ENCODE peak calls at places on chromosomes 5 and 9, in eight cellular contexts. K, R, Q, D, Z, T, A and L are unnamed samples.

GRCh38 chr5:11878846-11879245 is 25.4 kb downstream of the CTNND2 start:
- DNase-seq in K (no peak), R (no peak), Q (no peak), D (no peak), Z (no peak), T (no peak), A (no peak), L (peak)

GRCh38 chr9:69204869-69205268 is 30.8 kb downstream of the TJP2 start:
- DNase-seq in K (no peak), R (no peak), Q (peak), D (peak), Z (peak), T (peak), A (peak), L (peak)

GRCh38 chr9:72365525-72366256 is 683 bp upstream of the ZFAND5 start:
- DNase-seq in K (peak), R (peak), Q (peak), D (peak), Z (peak), T (peak), A (peak), L (peak)

GRCh38 chr9:23543420-23543819 is 282.6 kb downstream of the ELAVL2 start:
- DNase-seq in K (no peak), R (no peak), Q (no peak), D (no peak), Z (no peak), T (no peak), A (no peak), L (no peak)

GRCh38 chr5:10481241-10481932 is 39.7 kb downstream of the ROPN1L start:
- DNase-seq in K (no peak), R (no peak), Q (no peak), D (no peak), Z (no peak), T (no peak), A (no peak), L (no peak)

GRCh38 chr5:146595088-146595487 is 79.1 kb upstream of the GPR151 start:
- DNase-seq in K (no peak), R (no peak), Q (no peak), D (no peak), Z (no peak), T (no peak), A (no peak), L (no peak)

GRCh38 chr5:121634946-121635345 is 216.7 kb upstream of the FTMT start:
- DNase-seq in K (no peak), R (no peak), Q (no peak), D (no peak), Z (no peak), T (no peak), A (no peak), L (no peak)

GRCh38 chr5:142143878-142144277 is 35.3 kb downstream of the NDFIP1 start:
- DNase-seq in K (peak), R (no peak), Q (no peak), D (no peak), Z (no peak), T (peak), A (no peak), L (no peak)

GRCh38 chr5:1016476-1016875 is 7.9 kb downstream of the NKD2 start:
- DNase-seq in K (no peak), R (peak), Q (no peak), D (no peak), Z (no peak), T (no peak), A (peak), L (no peak)

GRCh38 chr5:107486489-107486888 is 184.2 kb downstream of the EFNA5 start:
- DNase-seq in K (no peak), R (peak), Q (no peak), D (no peak), Z (no peak), T (peak), A (no peak), L (no peak)

GRCh38 chr9:108844856-108845255 is 10.9 kb downstream of the ACTL7B start:
- DNase-seq in K (no peak), R (no peak), Q (no peak), D (no peak), Z (no peak), T (no peak), A (no peak), L (no peak)

GRCh38 chr5:140349244-140349643 is 2.8 kb upstream of the HBEGF start:
- DNase-seq in K (no peak), R (no peak), Q (no peak), D (no peak), Z (no peak), T (no peak), A (no peak), L (no peak)
- H3K27ac ChIP-seq in K (no peak), R (no peak), Q (no peak), D (peak), Z (no peak), T (no peak), A (no peak), L (no peak)

GRCh38 chr9:78620764-78621163 is 323.8 kb downstream of the PSAT1 start:
- DNase-seq in K (no peak), R (no peak), Q (no peak), D (no peak), Z (no peak), T (peak), A (no peak), L (no peak)
- H3K4me3 ChIP-seq in K (no peak), R (no peak), Q (no peak), D (no peak), Z (no peak), T (no peak), A (no peak), L (no peak)

GRCh38 chr5:58451732-58452565 is 7.9 kb downstream of the PLK2 start:
- DNase-seq in K (no peak), R (no peak), Q (no peak), D (no peak), Z (no peak), T (no peak), A (no peak), L (no peak)

GRCh38 chr5:58455066-58455465 is 4.8 kb downstream of the PLK2 start:
- DNase-seq in K (no peak), R (no peak), Q (no peak), D (no peak), Z (no peak), T (no peak), A (no peak), L (no peak)

GRCh38 chr5:58454025-58454424 is 5.9 kb downstream of the PLK2 start:
- DNase-seq in K (no peak), R (no peak), Q (no peak), D (no peak), Z (no peak), T (no peak), A (no peak), L (no peak)

GRCh38 chr5:58452566-58453258 is 7.2 kb downstream of the PLK2 start:
- DNase-seq in K (no peak), R (no peak), Q (no peak), D (no peak), Z (no peak), T (no peak), A (no peak), L (no peak)

GRCh38 chr5:58453326-58453725 is 6.6 kb downstream of the PLK2 start:
- DNase-seq in K (no peak), R (no peak), Q (no peak), D (no peak), Z (no peak), T (no peak), A (no peak), L (no peak)
- H3K27ac ChIP-seq in K (no peak), R (no peak), Q (no peak), D (no peak), Z (no peak), T (peak), A (no peak), L (no peak)

GRCh38 chr5:39605966-39606591 is 181.3 kb upstream of the DAB2 start:
- DNase-seq in K (no peak), R (no peak), Q (no peak), D (no peak), Z (no peak), T (peak), A (no peak), L (no peak)
- H3K4me3 ChIP-seq in K (no peak), R (no peak), Q (no peak), D (no peak), Z (no peak), T (no peak), A (no peak), L (no peak)

GRCh38 chr5:140916325-140916724 is 9.8 kb upstream of the PCDHAC1 start:
- DNase-seq in K (no peak), R (no peak), Q (no peak), D (no peak), Z (no peak), T (no peak), A (no peak), L (no peak)
- H3K27ac ChIP-seq in K (no peak), R (no peak), Q (no peak), D (no peak), Z (no peak), T (no peak), A (no peak), L (no peak)

GRCh38 chr9:4740373-4740622 is 704 bp downstream of the AK3 start:
- DNase-seq in K (no peak), R (no peak), Q (no peak), D (no peak), Z (no peak), T (no peak), A (no peak), L (no peak)

GRCh38 chr9:4741365-4742031 is 496 bp upstream of the AK3 start:
- DNase-seq in K (no peak), R (no peak), Q (peak), D (peak), Z (peak), T (no peak), A (peak), L (peak)

GRCh38 chr9:4740623-4741364 is at the start of gene AK3:
- DNase-seq in K (peak), R (peak), Q (peak), D (peak), Z (peak), T (peak), A (peak), L (peak)

GRCh38 chr9:4743131-4743875 is 2.3 kb upstream of the AK3 start:
- DNase-seq in K (no peak), R (no peak), Q (no peak), D (no peak), Z (peak), T (no peak), A (no peak), L (no peak)

DNA sequence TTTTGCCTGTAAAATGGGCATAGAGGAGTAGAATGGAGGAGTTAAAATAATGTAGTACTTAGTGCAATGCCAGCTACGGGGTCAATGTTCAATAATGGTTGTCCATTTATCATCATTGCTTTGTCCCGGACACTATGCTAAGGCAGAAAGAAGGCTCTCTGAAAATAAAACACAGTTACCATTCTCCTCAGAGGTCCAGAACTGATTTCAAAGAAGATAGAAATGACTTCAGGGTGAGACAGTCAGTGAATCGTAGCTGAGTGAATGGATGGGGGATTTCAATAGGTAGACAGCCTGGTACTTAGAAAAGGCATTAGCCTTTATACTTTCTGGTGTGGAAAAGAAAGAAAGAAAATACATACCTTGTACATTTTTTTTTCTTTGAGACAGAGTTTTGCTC is 1.2 kb upstream of the AK3 start:
- DNase-seq in K (no peak), R (no peak), Q (no peak), D (no peak), Z (no peak), T (no peak), A (no peak), L (no peak)
- H3K4me3 ChIP-seq in K (no peak), R (no peak), Q (peak), D (peak), Z (peak), T (no peak), A (no peak), L (peak)

GRCh38 chr9:127543221-127543620 is 68.9 kb upstream of the STXBP1 start:
- DNase-seq in K (no peak), R (no peak), Q (no peak), D (no peak), Z (no peak), T (no peak), A (no peak), L (no peak)

GRCh38 chr9:127546125-127546832 is 65.8 kb upstream of the STXBP1 start:
- DNase-seq in K (no peak), R (no peak), Q (no peak), D (no peak), Z (no peak), T (no peak), A (no peak), L (no peak)

GRCh38 chr9:127543973-127544533 is 68.0 kb upstream of the STXBP1 start:
- DNase-seq in K (no peak), R (no peak), Q (no peak), D (no peak), Z (peak), T (no peak), A (no peak), L (no peak)

GRCh38 chr9:127548352-127548878 is 63.7 kb upstream of the STXBP1 start:
- DNase-seq in K (no peak), R (no peak), Q (no peak), D (no peak), Z (no peak), T (no peak), A (no peak), L (no peak)

DNA sequence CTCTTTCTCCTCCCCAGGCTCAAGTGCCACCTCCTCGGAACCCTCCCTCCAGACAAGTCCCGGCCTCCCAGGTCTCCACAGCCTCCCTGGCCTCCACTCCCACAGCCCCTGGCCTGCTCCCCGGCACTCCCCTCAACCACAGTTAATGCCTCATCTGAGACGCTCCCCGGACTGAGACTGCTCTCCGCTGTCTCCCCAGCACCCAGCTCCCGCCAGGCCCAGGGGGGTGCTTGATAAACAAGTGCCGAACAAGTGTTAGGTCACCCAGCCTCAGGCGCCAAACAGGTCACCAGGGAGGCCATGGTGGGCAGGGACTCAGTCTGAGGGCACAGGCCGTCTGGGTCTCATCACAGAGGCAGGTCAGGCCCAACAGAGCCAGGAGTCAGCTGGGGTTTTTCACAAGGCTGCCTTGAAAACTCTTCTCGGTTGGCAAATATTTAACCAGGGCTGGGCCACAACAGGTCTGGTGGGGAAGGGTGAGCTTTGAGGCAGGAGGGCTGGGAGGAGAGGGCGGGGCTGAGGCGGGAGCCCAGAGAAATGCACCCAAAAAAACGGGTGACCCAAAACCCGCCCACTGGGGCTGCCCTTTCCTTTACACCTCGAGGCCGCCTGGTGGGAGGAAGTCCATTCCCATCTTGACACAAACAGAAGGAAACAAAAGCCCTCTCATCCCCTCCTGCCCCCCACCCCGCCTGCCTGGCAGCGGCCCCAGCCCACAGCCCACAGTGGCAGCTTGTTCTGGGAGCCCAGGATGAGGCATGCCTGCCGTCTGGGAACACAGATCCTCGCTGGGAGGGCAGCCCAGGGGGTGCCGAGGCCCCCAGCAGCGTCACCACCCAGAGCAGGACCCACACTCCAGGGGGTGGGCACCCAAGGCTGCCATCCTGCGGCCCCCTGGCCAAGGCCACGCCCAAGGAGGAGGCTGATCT is 66.6 kb upstream of the STXBP1 start:
- DNase-seq in K (no peak), R (no peak), Q (peak), D (no peak), Z (peak), T (no peak), A (peak), L (peak)
- H3K27ac ChIP-seq in K (no peak), R (no peak), Q (peak), D (no peak), Z (peak), T (peak), A (peak), L (peak)